ENCODE peak calls at places on chromosome 13, in four cellular contexts. One of them, this sample, is unnamed.

GRCh38 chr13:32650705-32651311 is 64.6 kb downstream of the PDS5B start:
- DNase-seq in hepatocyte: peak; percentile 67
- DNase-seq in GM20000: peak; percentile 41
- DNase-seq in H9: peak; percentile 58
- DNase-seq in this sample: peak; percentile 47

GRCh38 chr13:60590775-60591174 is 193.8 kb downstream of the TDRD3 start:
- DNase-seq in GM20000: no peak
- DNase-seq in H9: no peak
- DNase-seq in hepatocyte: no peak
- DNase-seq in this sample: no peak

GRCh38 chr13:45046445-45046844 is 57.1 kb downstream of the GPALPP1 start:
- DNase-seq in GM20000: no peak
- DNase-seq in H9: no peak
- DNase-seq in hepatocyte: no peak
- DNase-seq in this sample: no peak

GRCh38 chr13:52195052-52195837 is 35.8 kb upstream of the NEK3 start:
- DNase-seq in H9: peak; percentile 92
- DNase-seq in hepatocyte: peak; percentile 14
- DNase-seq in GM20000: peak; percentile 64
- DNase-seq in this sample: peak; percentile 79

GRCh38 chr13:100138859-100139491 is 50.1 kb downstream of the PCCA start:
- DNase-seq in hepatocyte: no peak
- DNase-seq in GM20000: no peak
- DNase-seq in H9: no peak
- DNase-seq in this sample: no peak

GRCh38 chr13:70568571-70568970 is 460.3 kb upstream of the KLHL1 start:
- DNase-seq in hepatocyte: peak; percentile 61
- DNase-seq in GM20000: peak; percentile 30
- DNase-seq in H9: no peak
- DNase-seq in this sample: peak; percentile 54

GRCh38 chr13:44540761-44541434 is 35.2 kb downstream of the TSC22D1 start:
- DNase-seq in GM20000: no peak
- DNase-seq in H9: no peak
- DNase-seq in hepatocyte: no peak
- DNase-seq in this sample: no peak

GRCh38 chr13:65932587-65933239 is 1297.4 kb downstream of the PCDH9 start:
- DNase-seq in GM20000: no peak
- DNase-seq in hepatocyte: no peak
- DNase-seq in H9: no peak
- DNase-seq in this sample: no peak

GRCh38 chr13:45575830-45576180 is 39.7 kb downstream of the ERICH6B start:
- DNase-seq in GM20000: no peak
- DNase-seq in H9: no peak
- DNase-seq in hepatocyte: no peak
- DNase-seq in this sample: no peak

GRCh38 chr13:85798999-85799646 is at the start of gene SLITRK6:
- DNase-seq in hepatocyte: peak; percentile 75
- DNase-seq in H9: peak; percentile 35
- DNase-seq in GM20000: no peak
- DNase-seq in this sample: no peak

GRCh38 chr13:100645382-100645781 is 29.2 kb downstream of the TMTC4 start:
- DNase-seq in hepatocyte: no peak
- DNase-seq in H9: no peak
- DNase-seq in GM20000: no peak
- DNase-seq in this sample: no peak

GRCh38 chr13:40652588-40652940 is 13.9 kb downstream of the FOXO1 start:
- DNase-seq in GM20000: peak; percentile 43
- DNase-seq in hepatocyte: no peak
- DNase-seq in H9: no peak
- DNase-seq in this sample: no peak

GRCh38 chr13:111328803-111329410 is 8.5 kb downstream of the TEX29 start:
- DNase-seq in H9: peak; percentile 21
- DNase-seq in GM20000: no peak
- DNase-seq in hepatocyte: no peak
- DNase-seq in this sample: no peak

GRCh38 chr13:57739089-57739488 is 107.5 kb downstream of the PCDH17 start:
- DNase-seq in hepatocyte: no peak
- DNase-seq in H9: no peak
- DNase-seq in GM20000: no peak
- DNase-seq in this sample: no peak

GRCh38 chr13:32284927-32285632 is 30.1 kb downstream of the ZAR1L start:
- DNase-seq in H9: no peak
- DNase-seq in GM20000: no peak
- DNase-seq in hepatocyte: no peak
- DNase-seq in this sample: no peak

GRCh38 chr13:58018865-58019264 is 387.3 kb downstream of the PCDH17 start:
- DNase-seq in H9: no peak
- DNase-seq in hepatocyte: no peak
- DNase-seq in GM20000: no peak
- DNase-seq in this sample: no peak

GRCh38 chr13:26541678-26542553 is 15.6 kb upstream of the WASF3 start:
- DNase-seq in H9: no peak
- DNase-seq in hepatocyte: no peak
- DNase-seq in GM20000: no peak
- DNase-seq in this sample: no peak
- TF ChIP-seq CTCF in H9: peak; percentile 12
- TF ChIP-seq CTCF in hepatocyte: no peak
- TF ChIP-seq CTCF in GM20000: no peak
- TF ChIP-seq CTCF in this sample: no peak

GRCh38 chr13:109610517-109610916 is 175.9 kb downstream of the IRS2 start:
- DNase-seq in GM20000: no peak
- DNase-seq in H9: peak; percentile 70
- DNase-seq in hepatocyte: peak; percentile 28
- DNase-seq in this sample: peak; percentile 7
- TF ChIP-seq CTCF in GM20000: peak; percentile 14
- TF ChIP-seq CTCF in H9: peak; percentile 66
- TF ChIP-seq CTCF in hepatocyte: peak; percentile 19
- TF ChIP-seq CTCF in this sample: peak; percentile 14

DNA sequence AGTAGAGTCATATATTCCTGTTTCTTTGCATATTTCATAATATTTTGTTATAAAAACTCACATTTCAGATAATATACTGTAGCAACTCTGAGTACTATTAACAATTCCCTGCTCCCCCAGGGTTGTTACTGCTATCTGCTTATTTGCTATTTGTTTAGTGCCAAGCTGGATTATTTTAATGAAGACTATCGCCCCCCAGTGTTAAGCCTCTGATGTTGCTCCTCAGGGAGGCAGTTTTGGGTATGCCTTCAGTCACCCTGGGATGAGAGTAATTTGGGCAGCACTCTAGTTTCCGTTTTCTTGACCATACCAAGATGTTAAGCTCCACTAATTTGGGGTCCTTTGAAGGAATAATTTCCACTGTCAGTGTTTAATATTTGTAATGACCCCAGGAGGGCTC is 46.0 kb downstream of the MICU2 start:
- DNase-seq in hepatocyte: no peak
- DNase-seq in H9: peak; percentile 40
- DNase-seq in GM20000: no peak
- DNase-seq in this sample: no peak
- TF ChIP-seq CTCF in hepatocyte: peak; percentile 16
- TF ChIP-seq CTCF in H9: peak; percentile 68
- TF ChIP-seq CTCF in GM20000: peak; percentile 27
- TF ChIP-seq CTCF in this sample: no peak

DNA sequence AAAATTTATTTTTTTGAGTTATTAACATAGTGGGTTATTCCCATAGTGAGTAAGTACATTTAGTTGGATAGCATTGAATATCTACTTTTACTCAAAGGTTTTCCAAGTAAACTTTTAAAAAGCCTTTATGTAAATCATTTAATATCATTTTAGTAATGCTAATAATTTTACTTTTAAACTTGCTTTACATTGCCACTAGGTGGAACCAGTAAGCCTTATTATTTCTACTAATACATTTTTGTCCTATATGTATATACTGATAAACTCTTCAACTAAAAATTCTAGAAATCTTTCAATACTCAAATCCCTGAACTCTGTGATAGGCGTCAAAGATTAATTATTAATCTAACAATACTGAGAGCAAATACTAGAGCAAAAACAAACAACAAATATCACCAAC is 1709.2 kb upstream of the PCDH20 start:
- DNase-seq in hepatocyte: peak; percentile 17
- DNase-seq in H9: no peak
- DNase-seq in GM20000: no peak
- DNase-seq in this sample: no peak
- TF ChIP-seq CTCF in hepatocyte: peak; percentile 69
- TF ChIP-seq CTCF in H9: peak; percentile 74
- TF ChIP-seq CTCF in GM20000: no peak
- TF ChIP-seq CTCF in this sample: no peak

GRCh38 chr13:55572862-55573261 is 1567.9 kb upstream of the PRR20A start:
- DNase-seq in GM20000: no peak
- DNase-seq in hepatocyte: no peak
- DNase-seq in H9: peak; percentile 33
- DNase-seq in this sample: no peak

GRCh38 chr13:55573565-55573964 is 1567.2 kb upstream of the PRR20A start:
- DNase-seq in GM20000: no peak
- DNase-seq in H9: no peak
- DNase-seq in hepatocyte: no peak
- DNase-seq in this sample: no peak

GRCh38 chr13:55576389-55576788 is 1564.3 kb upstream of the PRR20A start:
- DNase-seq in hepatocyte: no peak
- DNase-seq in H9: peak; percentile 64
- DNase-seq in GM20000: no peak
- DNase-seq in this sample: no peak

GRCh38 chr13:55577082-55577846 is 1563.5 kb upstream of the PRR20A start:
- DNase-seq in hepatocyte: no peak
- DNase-seq in GM20000: no peak
- DNase-seq in H9: peak; percentile 57
- DNase-seq in this sample: no peak

GRCh38 chr13:55577847-55578210 is 1562.9 kb upstream of the PRR20A start:
- DNase-seq in H9: peak; percentile 64
- DNase-seq in hepatocyte: no peak
- DNase-seq in GM20000: no peak
- DNase-seq in this sample: no peak
- TF ChIP-seq CTCF in H9: peak; percentile 47
- TF ChIP-seq CTCF in hepatocyte: no peak
- TF ChIP-seq CTCF in GM20000: no peak
- TF ChIP-seq CTCF in this sample: no peak

DNA sequence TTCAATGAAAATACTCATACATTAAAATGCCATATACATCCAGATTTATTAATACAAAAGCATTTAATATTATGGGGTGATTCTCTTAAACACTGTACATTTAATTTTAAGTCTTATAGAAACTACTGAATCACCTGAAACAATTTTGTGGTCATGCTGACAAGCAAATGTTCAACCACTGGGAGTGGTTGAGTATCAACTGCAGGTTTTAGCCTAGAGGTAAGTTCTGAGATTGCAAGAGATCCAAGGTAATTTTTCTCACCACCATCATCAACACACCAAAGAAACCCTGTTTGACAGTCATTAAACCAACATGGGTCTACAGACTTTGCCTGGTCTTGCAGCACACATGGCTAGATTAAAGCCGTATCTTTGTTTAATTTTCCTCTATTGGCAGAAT is 196.3 kb downstream of the LHFPL6 start:
- DNase-seq in H9: no peak
- DNase-seq in hepatocyte: no peak
- DNase-seq in GM20000: peak; percentile 23
- DNase-seq in this sample: peak; percentile 31
- TF ChIP-seq CTCF in H9: peak; percentile 58
- TF ChIP-seq CTCF in hepatocyte: no peak
- TF ChIP-seq CTCF in GM20000: no peak
- TF ChIP-seq CTCF in this sample: no peak

GRCh38 chr13:82976499-82976898 is 905.8 kb downstream of the SLITRK1 start:
- DNase-seq in hepatocyte: no peak
- DNase-seq in H9: no peak
- DNase-seq in GM20000: no peak
- DNase-seq in this sample: no peak
- TF ChIP-seq CTCF in hepatocyte: peak; percentile 34
- TF ChIP-seq CTCF in H9: peak; percentile 16
- TF ChIP-seq CTCF in GM20000: no peak
- TF ChIP-seq CTCF in this sample: no peak

DNA sequence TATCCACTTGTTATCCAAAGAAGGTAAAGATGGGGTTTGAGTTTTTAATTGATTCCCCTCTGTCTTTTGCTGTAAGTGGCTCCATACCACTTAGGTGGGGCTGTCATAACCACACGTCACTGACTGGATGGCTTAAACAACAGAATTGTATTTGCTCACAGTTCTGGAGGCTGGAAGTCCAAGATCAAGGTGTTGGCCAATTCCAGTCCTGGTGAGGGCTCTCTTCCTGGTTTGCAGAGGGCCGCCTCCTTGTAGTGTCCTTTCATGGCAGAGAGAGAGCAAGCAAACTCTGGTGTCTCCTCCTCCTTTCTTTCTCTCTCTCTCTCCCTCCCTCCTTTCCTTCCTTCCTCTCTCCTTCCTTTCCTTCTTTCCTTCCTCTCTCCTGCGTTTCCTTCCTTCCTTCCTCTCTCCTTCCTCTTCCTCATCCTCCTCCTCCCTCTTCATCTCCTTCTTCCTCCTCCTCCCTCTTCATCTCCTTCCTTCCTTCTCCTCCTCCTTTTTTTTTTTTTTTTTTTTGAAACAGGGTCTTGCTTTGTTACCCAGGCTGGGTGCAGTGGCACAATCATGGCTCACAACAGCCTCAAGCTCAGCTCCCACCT is 140.6 kb upstream of the RNF113B start:
- DNase-seq in H9: no peak
- DNase-seq in GM20000: no peak
- DNase-seq in hepatocyte: no peak
- DNase-seq in this sample: no peak
- TF ChIP-seq CTCF in H9: no peak
- TF ChIP-seq CTCF in GM20000: no peak
- TF ChIP-seq CTCF in hepatocyte: no peak
- TF ChIP-seq CTCF in this sample: no peak

This sample was measured in GM13976.